ENCODE peak calls at places on chromosomes 2 and 18, in six cellular contexts. L, R, J, T, V and Y are unnamed samples. For H3K36me3, the result is how much of the 10 kb centered on the place peaks cover.

GRCh38 chr18:63365909-63366269 is 1.1 kb downstream of the KDSR start:
- DNase-seq in L (no peak), R (no peak), J (no peak), T (no peak), V (no peak), Y (no peak)

GRCh38 chr2:23287250-23287704 is 97.7 kb upstream of the KLHL29 start:
- DNase-seq in L (no peak), R (peak), J (no peak), T (no peak), V (peak), Y (peak)

GRCh38 chr2:239154971-239155805 is 245.6 kb downstream of the HDAC4 start:
- DNase-seq in L (no peak), R (peak), J (no peak), T (peak), V (peak), Y (peak)

GRCh38 chr2:236954641-236955040 is 131.0 kb upstream of the COPS8 start:
- DNase-seq in L (no peak), R (no peak), J (no peak), T (no peak), V (no peak), Y (no peak)

GRCh38 chr2:214139630-214140284 is 271.1 kb upstream of the VWC2L start:
- DNase-seq in L (no peak), R (no peak), J (no peak), T (no peak), V (no peak), Y (no peak)

GRCh38 chr2:167140330-167140729 is 252.1 kb downstream of the XIRP2 start:
- DNase-seq in L (no peak), R (no peak), J (no peak), T (no peak), V (no peak), Y (no peak)

GRCh38 chr2:96253006-96253405 is 12.8 kb downstream of the TMEM127 start:
- DNase-seq in L (no peak), R (no peak), J (no peak), T (no peak), V (no peak), Y (no peak)

GRCh38 chr18:62425465-62426190 is 97.2 kb upstream of the ZCCHC2 start:
- DNase-seq in L (peak), R (peak), J (peak), T (peak), V (peak), Y (peak)

GRCh38 chr2:158394453-158394852 is 62.1 kb downstream of the CCDC148 start:
- DNase-seq in L (no peak), R (no peak), J (no peak), T (no peak), V (no peak), Y (no peak)

GRCh38 chr2:41116106-41116797 is 664.4 kb upstream of the SLC8A1 start:
- DNase-seq in L (no peak), R (no peak), J (no peak), T (no peak), V (no peak), Y (no peak)

GRCh38 chr2:74186038-74186437 is 7.4 kb upstream of the MOB1A start:
- DNase-seq in L (no peak), R (peak), J (no peak), T (no peak), V (no peak), Y (peak)

GRCh38 chr2:43224131-43224570 is 2.3 kb downstream of the ZFP36L2 start:
- DNase-seq in L (no peak), R (peak), J (peak), T (peak), V (peak), Y (peak)

GRCh38 chr2:178193823-178194599 is at the start of gene OSBPL6:
- DNase-seq in L (peak), R (peak), J (peak), T (peak), V (peak), Y (peak)

GRCh38 chr18:10139783-10140410 is 226.1 kb downstream of the VAPA start:
- DNase-seq in L (no peak), R (no peak), J (no peak), T (no peak), V (no peak), Y (no peak)

GRCh38 chr2:232689152-232689910 is 7.8 kb upstream of the GIGYF2 start:
- DNase-seq in L (no peak), R (peak), J (peak), T (peak), V (peak), Y (no peak)

GRCh38 chr18:74378179-74378682 is 62.6 kb downstream of the C18orf63 start:
- DNase-seq in L (no peak), R (no peak), J (no peak), T (peak), V (no peak), Y (peak)

GRCh38 chr2:228731517-228731916 is 539.6 kb downstream of the PID1 start:
- DNase-seq in L (no peak), R (no peak), J (no peak), T (no peak), V (no peak), Y (no peak)

GRCh38 chr2:27932396-27932795 is 41.9 kb downstream of the BABAM2 start:
- DNase-seq in L (peak), R (no peak), J (no peak), T (no peak), V (no peak), Y (no peak)

GRCh38 chr2:119207447-119207846 is 16.2 kb upstream of the STEAP3 start:
- DNase-seq in L (no peak), R (no peak), J (no peak), T (no peak), V (no peak), Y (no peak)

GRCh38 chr2:200471928-200472645 is 37.8 kb downstream of the KCTD18 start:
- DNase-seq in L (no peak), R (no peak), J (no peak), T (no peak), V (no peak), Y (no peak)

GRCh38 chr2:200471324-200471848 is 38.5 kb downstream of the KCTD18 start:
- DNase-seq in L (peak), R (no peak), J (no peak), T (no peak), V (no peak), Y (no peak)

GRCh38 chr2:200466703-200467418 is 43.0 kb downstream of the KCTD18 start:
- DNase-seq in L (no peak), R (peak), J (no peak), T (peak), V (no peak), Y (peak)

GRCh38 chr2:200469708-200470600 is 39.9 kb downstream of the KCTD18 start:
- DNase-seq in L (no peak), R (no peak), J (no peak), T (peak), V (peak), Y (no peak)

DNA sequence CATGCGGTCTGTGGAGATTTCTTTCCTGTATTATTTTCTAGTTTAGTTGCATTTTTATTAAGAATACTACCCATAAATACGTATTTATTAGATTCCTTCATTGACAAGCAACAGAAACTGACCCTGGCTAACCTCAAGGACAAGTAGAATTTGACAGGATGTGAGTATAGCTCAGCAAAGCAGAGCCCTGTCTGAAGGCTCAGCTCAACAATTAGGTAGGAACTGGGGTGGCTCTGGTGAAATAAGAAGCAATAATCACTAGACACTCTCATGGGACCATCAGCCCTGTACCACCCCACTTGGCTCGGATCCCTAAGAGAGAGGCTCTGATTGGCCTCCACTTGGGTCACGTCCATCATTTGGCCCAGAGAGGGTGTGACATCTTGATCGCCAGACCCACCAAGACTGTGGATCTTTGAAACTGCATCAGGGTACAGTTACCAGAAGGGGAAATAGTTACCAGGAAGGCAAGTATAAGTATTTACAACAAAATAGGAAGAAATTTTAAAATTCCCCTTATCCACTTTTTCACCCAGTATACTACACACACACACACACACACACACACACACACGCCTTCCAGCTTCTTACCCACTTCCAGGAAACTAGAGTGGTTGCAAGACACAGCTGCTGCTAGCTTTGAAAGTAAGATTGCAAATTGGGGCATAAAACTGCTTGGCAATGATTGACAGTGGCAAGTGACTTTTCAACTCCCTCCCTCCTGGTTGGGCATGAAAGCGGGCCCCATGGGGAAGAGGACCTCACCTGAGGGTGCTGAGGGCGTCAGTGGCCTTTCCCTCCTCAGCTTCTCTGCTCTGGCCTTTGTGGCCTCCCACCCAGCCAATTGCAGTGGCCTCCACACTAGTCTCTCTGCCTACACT is 41.8 kb downstream of the KCTD18 start:
- DNase-seq in L (no peak), R (no peak), J (no peak), T (no peak), V (no peak), Y (no peak)
- H3K27ac ChIP-seq in L (no peak), R (no peak), J (no peak), T (peak), V (no peak), Y (peak)

GRCh38 chr2:241489080-241489479 is 19.3 kb downstream of the STK25 start:
- DNase-seq in L (no peak), R (no peak), J (no peak), T (no peak), V (no peak), Y (no peak)
- H3K36me3 ChIP-seq in L (under half), R (under half), J (under half), T (under half), V (under half), Y (under half)

DNA sequence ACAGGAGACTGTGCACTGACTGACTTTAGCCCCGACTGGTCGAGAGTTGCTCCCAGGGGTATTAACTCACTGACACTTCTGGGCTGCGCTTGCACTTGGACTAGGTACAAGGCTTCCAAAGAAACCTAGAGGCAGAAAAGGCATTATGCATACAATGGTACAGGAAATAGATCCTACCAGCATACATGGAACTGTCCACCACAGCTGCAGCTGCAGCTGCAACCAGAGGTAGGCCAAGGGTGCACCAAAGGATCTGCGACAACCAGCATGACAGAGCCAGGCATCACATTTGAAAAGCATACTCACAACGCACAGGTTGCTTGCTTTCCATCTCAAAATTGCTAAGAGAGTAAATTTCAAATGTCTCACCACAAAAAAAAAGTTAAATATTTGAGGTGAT is 22.6 kb upstream of the PGAP1 start:
- DNase-seq in L (no peak), R (no peak), J (no peak), T (no peak), V (no peak), Y (no peak)
- H3K27ac ChIP-seq in L (no peak), R (no peak), J (no peak), T (no peak), V (no peak), Y (no peak)

DNA sequence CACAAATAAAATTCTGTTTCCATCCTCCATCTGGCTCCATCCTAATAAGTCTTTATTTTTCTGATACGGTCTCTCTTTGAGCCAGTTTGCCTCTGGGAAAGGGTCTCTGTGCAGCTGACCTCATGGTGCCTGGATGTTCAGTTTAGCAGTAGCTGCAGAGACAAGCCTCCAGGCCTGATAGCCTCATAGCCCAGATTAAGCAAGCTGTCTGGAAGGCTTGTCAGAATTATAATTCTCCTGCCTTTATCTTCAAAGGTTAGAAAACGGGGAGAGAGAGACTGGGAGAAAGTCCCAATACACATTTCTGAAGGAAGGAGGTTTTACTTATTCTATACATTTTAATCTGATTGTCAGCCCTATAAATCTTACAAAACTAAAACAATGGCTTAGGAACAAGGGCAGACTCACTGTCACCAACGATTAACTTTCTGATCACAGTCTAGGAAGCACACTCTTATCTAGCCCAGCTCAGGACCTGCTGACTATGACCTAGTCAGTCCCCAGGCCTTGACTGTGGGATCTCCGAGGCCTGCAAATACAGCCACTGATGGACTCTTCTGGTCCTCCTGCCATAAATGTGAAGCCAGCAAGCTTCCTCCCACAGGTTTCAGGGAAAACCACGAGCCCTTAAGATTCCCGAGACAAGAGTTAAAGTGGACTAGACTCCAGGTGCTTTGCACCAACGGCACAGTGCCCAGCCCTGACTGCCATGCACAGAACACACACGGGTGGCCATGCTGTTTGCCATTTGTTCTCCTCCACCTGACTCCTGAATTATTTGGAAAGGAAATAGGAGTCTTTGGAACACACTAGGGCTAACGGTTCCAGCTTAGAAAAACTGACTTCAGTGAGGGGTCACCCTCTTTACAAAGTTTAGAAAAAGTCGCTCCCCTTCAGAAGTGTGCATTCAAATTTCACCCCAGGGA is 111.4 kb upstream of the SMAD7 start:
- DNase-seq in L (no peak), R (no peak), J (no peak), T (no peak), V (no peak), Y (no peak)
- H3K36me3 ChIP-seq in L (under half), R (under half), J (under half), T (under half), V (under half), Y (under half)

GRCh38 chr2:53549497-53549896 is 218.1 kb upstream of the CHAC2 start:
- DNase-seq in L (no peak), R (peak), J (no peak), T (no peak), V (peak), Y (no peak)
- H3K27ac ChIP-seq in L (no peak), R (no peak), J (no peak), T (no peak), V (peak), Y (no peak)

DNA sequence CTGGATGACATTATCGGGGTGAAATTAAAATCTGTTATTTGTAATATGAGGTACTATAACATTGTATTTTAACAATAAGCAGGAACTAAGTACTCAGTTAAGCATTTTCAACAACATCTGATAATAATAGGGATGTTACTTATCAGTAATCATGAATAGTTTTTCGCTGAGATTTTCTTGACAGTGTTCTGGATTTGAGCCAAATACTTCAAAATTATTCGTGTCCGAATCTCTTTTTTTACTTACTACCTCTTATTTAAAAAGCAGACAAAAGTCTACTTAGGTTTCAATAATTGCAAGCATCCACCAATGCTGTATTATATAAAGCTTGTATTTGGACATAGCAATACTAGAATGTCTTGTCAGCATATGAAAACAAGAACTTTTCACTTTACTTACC is 6.4 kb upstream of the ANKRD12 start:
- DNase-seq in L (no peak), R (no peak), J (no peak), T (no peak), V (no peak), Y (no peak)
- H3K36me3 ChIP-seq in L (under half), R (half or more), J (under half), T (half or more), V (half or more), Y (under half)

GRCh38 chr2:32289165-32290054 is 11.7 kb downstream of the YIPF4 start:
- DNase-seq in L (peak), R (no peak), J (no peak), T (no peak), V (no peak), Y (no peak)
- H3K27ac ChIP-seq in L (no peak), R (no peak), J (no peak), T (no peak), V (peak), Y (no peak)